ENCODE peak calls at places on chromosome 5, in four cellular contexts. R is GM12878, P is K562, Q is HepG2. O is an unnamed sample.

GRCh38 chr5:178467261-178468195 is 122.7 kb downstream of the COL23A1 start:
- DNase-seq in Q (no peak), P (no peak), R (no peak), O (no peak)

GRCh38 chr5:40616791-40617190 is 62.9 kb upstream of the PTGER4 start:
- DNase-seq in P (no peak), Q (no peak), R (no peak), O (no peak)

GRCh38 chr5:145495741-145496140 is 339.4 kb downstream of the PRELID2 start:
- DNase-seq in R (no peak), P (no peak), Q (peak; percentile 2), O (no peak)

GRCh38 chr5:78587081-78587774 is 61.3 kb downstream of the LHFPL2 start:
- DNase-seq in R (no peak), Q (no peak), P (no peak), O (no peak)

GRCh38 chr5:179207470-179207869 is 137.8 kb downstream of the ADAMTS2 start:
- DNase-seq in Q (no peak), P (no peak), R (no peak), O (no peak)

GRCh38 chr5:69467442-69468225 is 25.0 kb upstream of the OCLN start:
- DNase-seq in P (no peak), R (peak; percentile 90), Q (no peak), O (no peak)

GRCh38 chr5:95595289-95595931 is 24.5 kb upstream of the GPR150 start:
- DNase-seq in Q (no peak), R (no peak), P (no peak), O (no peak)

GRCh38 chr5:123881791-123882244 is 369.8 kb downstream of the CSNK1G3 start:
- DNase-seq in R (no peak), Q (no peak), P (no peak), O (no peak)

GRCh38 chr5:150160448-150161069 is 4.9 kb upstream of the PDGFRB start:
- DNase-seq in Q (no peak), R (no peak), P (no peak), O (no peak)

GRCh38 chr5:64181440-64181839 is 15.8 kb downstream of the RNF180 start:
- DNase-seq in R (no peak), Q (no peak), P (no peak), O (no peak)

GRCh38 chr5:41539454-41539853 is 29.1 kb upstream of the PLCXD3 start:
- DNase-seq in P (no peak), R (no peak), Q (no peak), O (no peak)

GRCh38 chr5:32270946-32271345 is 41.8 kb downstream of the MTMR12 start:
- DNase-seq in P (no peak), Q (no peak), R (no peak), O (no peak)

GRCh38 chr5:78984020-78984610 is 995 bp downstream of the ARSB start:
- DNase-seq in R (no peak), Q (peak; percentile 13), P (no peak), O (no peak)

GRCh38 chr5:32446660-32447059 is 2.1 kb upstream of the ZFR start:
- DNase-seq in R (no peak), P (no peak), Q (no peak), O (no peak)

GRCh38 chr5:179923422-179923821 is 15.7 kb upstream of the TBC1D9B start:
- DNase-seq in Q (no peak), R (peak; percentile 15), P (no peak), O (no peak)

GRCh38 chr5:146574713-146575112 is 58.7 kb upstream of the GPR151 start:
- DNase-seq in P (no peak), Q (no peak), R (no peak), O (no peak)

GRCh38 chr5:157576678-157577077 is 1.1 kb upstream of the ADAM19 start:
- DNase-seq in Q (no peak), R (no peak), P (no peak), O (no peak)

GRCh38 chr5:156475831-156476551 is 149.0 kb downstream of the SGCD start:
- DNase-seq in Q (no peak), P (no peak), R (no peak), O (no peak)

GRCh38 chr5:27996665-27997064 is 958.3 kb upstream of the CDH9 start:
- DNase-seq in R (no peak), P (no peak), Q (no peak), O (no peak)

GRCh38 chr5:36079200-36079761 is 12.6 kb upstream of the UGT3A2 start:
- DNase-seq in R (peak; percentile 11), P (peak; percentile 58), Q (peak; percentile 55), O (peak; percentile 31)

GRCh38 chr5:125537661-125538060 is 791.2 kb upstream of the ZNF608 start:
- DNase-seq in R (no peak), P (no peak), Q (no peak), O (no peak)

GRCh38 chr5:73363911-73364730 is 84.5 kb downstream of the FOXD1 start:
- DNase-seq in Q (no peak), R (no peak), P (no peak), O (no peak)

GRCh38 chr5:110063640-110064592 is 374.2 kb downstream of the MAN2A1 start:
- DNase-seq in P (no peak), R (no peak), Q (no peak), O (no peak)

GRCh38 chr5:115758356-115758755 is 58.1 kb downstream of the CDO1 start:
- DNase-seq in Q (no peak), P (no peak), R (peak; percentile 7), O (no peak)

GRCh38 chr5:1342268-1342667 is 2.6 kb downstream of the CLPTM1L start:
- DNase-seq in P (no peak), Q (no peak), R (no peak), O (no peak)

GRCh38 chr5:66248874-66249273 is 104.8 kb downstream of the SREK1 start:
- DNase-seq in Q (no peak), R (no peak), P (no peak), O (no peak)

GRCh38 chr5:66242050-66242449 is 98.0 kb downstream of the SREK1 start:
- DNase-seq in R (no peak), Q (no peak), P (no peak), O (no peak)

GRCh38 chr5:66247176-66247960 is 103.3 kb downstream of the SREK1 start:
- DNase-seq in P (no peak), R (no peak), Q (peak; percentile 7), O (no peak)

GRCh38 chr5:66249920-66250319 is 105.8 kb downstream of the SREK1 start:
- DNase-seq in P (no peak), R (no peak), Q (no peak), O (no peak)

GRCh38 chr5:66246621-66247020 is 102.5 kb downstream of the SREK1 start:
- DNase-seq in P (no peak), R (no peak), Q (no peak), O (no peak)
- TF ChIP-seq ETV6 in P (no peak), R (no peak), Q (no peak), O (no peak)

GRCh38 chr5:121954086-121954485 is 7.7 kb upstream of the SRFBP1 start:
- DNase-seq in P (no peak), Q (no peak), R (no peak), O (no peak)

DNA sequence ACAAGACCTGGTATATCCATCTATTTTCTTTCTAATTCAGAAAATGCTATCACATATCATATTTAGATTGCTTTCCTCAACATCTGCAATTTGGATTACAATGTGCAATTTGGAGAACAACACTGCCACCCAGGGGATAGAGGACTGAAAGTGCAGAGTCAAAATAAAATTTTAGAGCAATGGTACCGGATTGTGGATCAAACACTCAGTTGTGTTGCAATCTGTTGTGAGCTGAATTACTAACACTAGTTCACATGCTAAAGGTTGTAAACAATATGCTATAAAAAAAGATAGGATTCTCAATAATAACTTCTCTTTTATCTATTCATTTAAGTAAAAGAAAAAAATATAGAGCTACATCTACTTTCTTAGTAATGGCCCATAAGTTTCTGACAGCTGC is 11.9 kb upstream of the SRFBP1 start:
- DNase-seq in Q (peak; percentile 34), P (peak; percentile 17), R (no peak), O (peak; percentile 32)
- TF ChIP-seq ETV6 in Q (no peak), P (no peak), R (no peak), O (no peak)

DNA sequence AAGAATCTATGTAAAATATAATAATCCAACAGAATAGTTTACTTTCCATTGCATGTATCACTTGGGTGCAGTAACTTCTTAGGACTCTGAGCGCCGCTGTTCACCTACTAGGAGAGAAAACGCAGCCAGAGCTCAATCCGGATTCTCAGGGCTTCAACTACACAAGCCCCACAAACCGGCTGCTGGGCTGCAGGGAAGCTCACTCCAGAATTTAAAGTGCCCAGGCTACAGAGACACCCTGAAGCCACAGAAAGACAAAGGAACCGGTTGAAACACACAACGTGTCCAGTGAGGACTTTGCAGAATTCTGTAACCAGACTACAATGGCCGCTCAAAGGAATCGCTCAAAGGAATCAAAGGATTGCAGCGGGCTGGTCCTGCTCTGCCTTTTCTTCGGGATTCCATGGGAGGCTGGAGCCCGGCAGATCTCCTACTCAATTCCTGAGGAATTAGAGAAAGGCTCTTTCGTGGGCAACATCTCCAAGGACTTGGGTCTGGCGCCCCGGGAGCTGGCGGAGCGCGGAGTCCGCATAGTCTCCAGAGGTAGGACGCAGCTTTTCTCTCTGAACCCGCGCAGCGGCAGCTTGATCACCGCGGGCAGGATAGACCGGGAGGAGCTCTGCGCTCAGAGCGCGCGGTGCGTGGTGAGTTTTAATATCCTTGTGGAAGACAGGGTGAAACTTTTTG is at the start of gene PCDHGA10:
- DNase-seq in Q (peak; percentile 15), P (peak; percentile 49), R (peak; percentile 27), O (peak; percentile 78)
- TF ChIP-seq ETV6 in Q (no peak), P (no peak), R (no peak), O (no peak)

GRCh38 chr5:80399553-80400239 is 8.2 kb upstream of the ZFYVE16 start:
- DNase-seq in P (peak; percentile 11), R (peak; percentile 43), Q (peak; percentile 11), O (no peak)
- TF ChIP-seq ETV6 in P (no peak), R (no peak), Q (no peak), O (no peak)

GRCh38 chr5:172920447-172920849 is 38.8 kb upstream of the RPL26L1 start:
- DNase-seq in R (no peak), P (peak; percentile 32), Q (no peak), O (no peak)
- TF ChIP-seq ETV6 in R (no peak), P (no peak), Q (no peak), O (no peak)

DNA sequence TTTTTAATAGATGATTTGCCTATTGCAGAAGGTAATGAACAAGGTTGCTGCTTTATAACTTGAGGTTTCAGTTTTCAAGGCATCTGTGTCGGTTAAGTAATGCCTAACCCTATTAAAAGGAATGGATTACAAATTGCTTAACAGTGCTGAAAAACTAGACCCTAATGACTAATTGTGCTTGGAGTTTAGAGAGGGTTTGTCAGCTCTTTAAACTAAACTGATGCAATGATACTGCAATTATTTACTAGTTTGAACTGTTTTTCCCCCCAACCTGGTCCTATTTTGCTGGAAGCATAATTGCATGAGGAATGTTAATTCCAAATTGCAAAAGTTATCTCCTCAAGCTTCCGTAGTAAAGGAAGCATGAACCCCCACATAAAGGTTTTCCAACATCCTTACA is 39.3 kb upstream of the TLX3 start:
- DNase-seq in P (no peak), R (no peak), Q (no peak), O (no peak)
- TF ChIP-seq ETV6 in P (no peak), R (no peak), Q (no peak), O (no peak)

GRCh38 chr5:133789428-133789827 is 177.1 kb upstream of the FSTL4 start:
- DNase-seq in R (no peak), P (no peak), Q (no peak), O (no peak)
- TF ChIP-seq ETV6 in R (no peak), P (no peak), Q (no peak), O (no peak)

DNA sequence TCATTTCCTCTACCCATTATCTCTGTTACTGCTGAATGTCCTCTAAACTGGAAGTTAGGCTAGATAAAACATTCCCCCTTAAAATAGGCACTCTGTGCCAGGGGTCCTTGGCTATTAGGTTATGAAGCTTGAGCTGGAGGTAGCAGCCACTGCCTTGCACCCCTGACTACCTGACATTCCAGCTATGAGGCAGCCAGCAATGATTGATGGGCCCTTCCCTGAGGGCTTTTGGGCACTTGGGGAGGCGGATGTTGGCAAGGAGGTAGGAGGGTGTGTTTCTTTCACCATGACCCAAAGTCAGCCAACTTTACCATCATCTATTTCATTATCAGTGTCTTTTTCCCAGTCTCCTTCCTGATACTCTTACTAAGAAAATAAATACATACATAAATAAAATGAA is 17.1 kb downstream of the TARS1 start:
- DNase-seq in Q (no peak), R (no peak), P (no peak), O (no peak)
- TF ChIP-seq ETV6 in Q (no peak), R (no peak), P (no peak), O (no peak)